ENCODE peak calls at places on chromosomes 16 and 17, in eight cellular contexts. W is HFFc6; K is M059J; E is effector memory CD4-positive, alpha-beta T cell; P is lung; C is neural progenitor cell; S is stimulated activated CD8-positive, alpha-beta memory T cell treated with anti-CD3 and anti-CD28 coated beads, Interleukin-2, amount 100 ng/mL, for 1 hour; V is BJ. T is an unnamed sample.

GRCh38 chr17:50101346-50102163 is 6.4 kb downstream of the PDK2 start:
- DNase-seq in C (peak), S (no peak), E (no peak), W (peak), V (no peak), K (no peak), P (no peak), T (no peak)

GRCh38 chr17:82330322-82331239 is 3.0 kb downstream of the SECTM1 start:
- DNase-seq in K (peak), S (no peak), E (no peak), W (no peak), V (no peak), P (no peak), C (no peak), T (peak)

GRCh38 chr17:76852843-76853242 is 15.4 kb upstream of the MGAT5B start:
- DNase-seq in E (no peak), W (no peak), V (no peak), S (no peak), K (no peak), C (no peak), P (no peak), T (no peak)

GRCh38 chr17:74652020-74652419 is 28.5 kb upstream of the CD300E start:
- DNase-seq in K (no peak), E (no peak), P (no peak), C (no peak), V (no peak), S (no peak), W (no peak), T (no peak)

GRCh38 chr16:19153876-19154275 is 14.2 kb upstream of the SYT17 start:
- DNase-seq in K (no peak), S (no peak), W (no peak), P (no peak), V (no peak), C (no peak), E (no peak), T (peak)

GRCh38 chr16:19382084-19382801 is 35.4 kb upstream of the TMC5 start:
- DNase-seq in K (no peak), C (no peak), V (no peak), S (no peak), E (no peak), P (peak), W (no peak), T (no peak)

GRCh38 chr17:12605222-12605621 is 60.5 kb upstream of the MYOCD start:
- DNase-seq in K (peak), P (no peak), C (no peak), E (no peak), S (no peak), W (peak), V (peak), T (no peak)

GRCh38 chr16:3413730-3414379 is 12.8 kb downstream of the ZNF174 start:
- DNase-seq in V (no peak), E (no peak), P (no peak), C (no peak), S (no peak), W (no peak), K (no peak), T (peak)

GRCh38 chr17:63698886-63699637 is 863 bp downstream of the LIMD2 start:
- DNase-seq in V (no peak), K (no peak), E (peak), P (no peak), W (no peak), C (peak), S (peak), T (peak)

GRCh38 chr17:59844884-59845594 is 47.7 kb downstream of the TUBD1 start:
- DNase-seq in C (no peak), K (peak), S (no peak), E (no peak), V (no peak), P (no peak), W (no peak), T (peak)

GRCh38 chr17:19613979-19614378 is 34.6 kb upstream of the ALDH3A2 start:
- DNase-seq in E (no peak), S (no peak), K (no peak), P (no peak), W (no peak), C (no peak), V (no peak), T (no peak)

GRCh38 chr17:8469964-8470363 is 34.3 kb downstream of the NDEL1 start:
- DNase-seq in V (no peak), S (no peak), E (no peak), P (no peak), C (no peak), K (no peak), W (no peak), T (no peak)

GRCh38 chr17:45288825-45289224 is 26.9 kb upstream of the SPATA32 start:
- DNase-seq in P (no peak), E (no peak), S (no peak), V (no peak), C (no peak), W (no peak), K (no peak), T (no peak)

GRCh38 chr16:89323120-89323960 is 105.8 kb downstream of the ZNF778 start:
- DNase-seq in E (no peak), S (no peak), W (no peak), C (no peak), K (no peak), P (no peak), V (no peak), T (no peak)

GRCh38 chr16:67283039-67283825 is 3.9 kb downstream of the PLEKHG4 start:
- DNase-seq in C (no peak), S (no peak), K (peak), P (no peak), V (no peak), W (peak), E (no peak), T (peak)

GRCh38 chr16:77833906-77834599 is 45.7 kb downstream of the VAT1L start:
- DNase-seq in P (no peak), C (peak), V (no peak), S (no peak), W (no peak), E (no peak), K (peak), T (peak)

GRCh38 chr17:17924131-17924856 is 47.9 kb downstream of the TOM1L2 start:
- DNase-seq in C (no peak), V (no peak), E (no peak), P (no peak), S (no peak), W (no peak), K (no peak), T (no peak)

GRCh38 chr16:88681084-88681680 is 5.1 kb downstream of the SNAI3 start:
- DNase-seq in S (no peak), E (no peak), K (no peak), P (no peak), W (no peak), V (no peak), C (peak), T (no peak)

GRCh38 chr16:83899272-83899897 is 470 bp downstream of the MLYCD start:
- DNase-seq in K (peak), W (peak), E (peak), C (peak), P (peak), S (no peak), V (no peak), T (peak)

GRCh38 chr16:12228607-12229499 is 252.3 kb downstream of the SNX29 start:
- DNase-seq in K (peak), V (peak), C (peak), E (no peak), W (peak), P (no peak), S (no peak), T (peak)

GRCh38 chr16:71421911-71422310 is 19.9 kb downstream of the TLE7 start:
- DNase-seq in W (no peak), E (no peak), K (peak), S (no peak), V (no peak), C (peak), P (no peak), T (peak)

GRCh38 chr16:89343501-89344291 is 126.2 kb downstream of the ZNF778 start:
- DNase-seq in P (no peak), V (peak), K (peak), W (peak), S (no peak), C (no peak), E (no peak), T (peak)

GRCh38 chr16:15946257-15947044 is 3.0 kb upstream of the ABCC1 start:
- DNase-seq in W (peak), E (no peak), V (peak), K (peak), S (no peak), P (no peak), C (no peak), T (peak)

GRCh38 chr16:31423241-31423640 is 4.9 kb downstream of the COX6A2 start:
- DNase-seq in E (no peak), S (no peak), W (no peak), V (no peak), P (no peak), K (no peak), C (no peak), T (no peak)

GRCh38 chr17:79713391-79713790 is 17.4 kb upstream of the ENPP7 start:
- DNase-seq in P (no peak), S (no peak), W (no peak), E (no peak), V (no peak), C (no peak), K (no peak), T (no peak)

GRCh38 chr16:89210904-89211515 is 6.5 kb upstream of the ZNF778 start:
- DNase-seq in S (no peak), W (no peak), E (no peak), C (no peak), V (no peak), P (no peak), K (peak), T (no peak)

GRCh38 chr16:7597677-7598076 is 265.0 kb downstream of the RBFOX1 start:
- DNase-seq in S (no peak), K (peak), E (no peak), P (no peak), W (no peak), V (no peak), C (no peak), T (peak)

GRCh38 chr17:82274134-82275020 is 877 bp upstream of the CSNK1D start:
- DNase-seq in C (no peak), P (no peak), W (no peak), K (no peak), V (no peak), S (no peak), E (no peak), T (no peak)

GRCh38 chr16:48385272-48385953 is at the start of gene SIAH1:
- DNase-seq in V (no peak), S (peak), E (peak), W (peak), C (peak), P (peak), K (peak), T (peak)

GRCh38 chr17:71260366-71260765 is 860.5 kb upstream of the SOX9 start:
- DNase-seq in V (no peak), P (no peak), W (peak), C (no peak), K (peak), S (no peak), E (no peak), T (peak)

GRCh38 chr17:31696184-31696602 is 162.9 kb downstream of the COPRS start:
- DNase-seq in C (peak), V (peak), K (peak), E (no peak), P (peak), S (no peak), W (peak), T (no peak)

GRCh38 chr16:11806721-11807120 is 9.7 kb upstream of the ZC3H7A start:
- DNase-seq in V (no peak), C (no peak), W (no peak), P (no peak), E (no peak), S (no peak), K (no peak), T (no peak)

GRCh38 chr17:65535777-65536572 is 25.5 kb downstream of the AXIN2 start:
- DNase-seq in K (no peak), P (no peak), S (no peak), W (peak), C (no peak), E (no peak), V (no peak), T (no peak)

GRCh38 chr17:77462101-77462500 is 321.3 kb downstream of the SEC14L1 start:
- DNase-seq in W (no peak), E (no peak), V (no peak), C (no peak), K (no peak), P (no peak), S (no peak), T (no peak)

GRCh38 chr17:57708401-57708800 is 36.7 kb downstream of the CCDC182 start:
- DNase-seq in V (no peak), W (no peak), S (no peak), P (peak), K (no peak), E (no peak), C (no peak), T (peak)

GRCh38 chr16:85490971-85491771 is 122.0 kb upstream of the GSE1 start:
- DNase-seq in S (no peak), W (no peak), P (no peak), E (no peak), K (no peak), V (no peak), C (peak), T (no peak)